ENCODE peak calls at places on chromosomes 5 and 9, in nine cellular contexts. Y is CD4-positive, alpha-beta T cell; J is iris pigment epithelial cell; D is heart right ventricle; Q is NCI-H187; C is cardiac fibroblast; B is effector memory CD8-positive, alpha-beta T cell; Z is GM13976; M is A549. P is an unnamed sample.

GRCh38 chr5:176133289-176133870 is 104.8 kb upstream of the SIMC1 start:
- DNase-seq in Y (peak), J (no peak), D (no peak), Q (no peak), C (no peak), B (no peak), Z (no peak), M (no peak), P (no peak)

GRCh38 chr5:107305999-107306398 is 364.7 kb downstream of the EFNA5 start:
- DNase-seq in Y (no peak), J (no peak), D (no peak), Q (no peak), C (no peak), B (no peak), Z (no peak), M (no peak), P (no peak)

GRCh38 chr5:148458036-148458888 is 74.5 kb downstream of the FBXO38 start:
- DNase-seq in Y (no peak), J (no peak), D (no peak), Q (no peak), C (no peak), B (no peak), Z (no peak), M (no peak), P (no peak)

GRCh38 chr9:81737871-81738507 is 48.6 kb upstream of the TLE1 start:
- DNase-seq in Y (no peak), J (peak), D (peak), Q (no peak), C (peak), B (no peak), Z (no peak), M (peak), P (peak)

GRCh38 chr9:119333507-119334229 is 35.6 kb downstream of the BRINP1 start:
- DNase-seq in Y (no peak), J (no peak), D (no peak), Q (no peak), C (no peak), B (no peak), Z (no peak), M (no peak), P (no peak)

GRCh38 chr5:65832603-65833228 is 93.7 kb upstream of the ERBIN start:
- DNase-seq in Y (no peak), J (no peak), D (no peak), Q (peak), C (no peak), B (no peak), Z (no peak), M (no peak), P (no peak)

GRCh38 chr9:111037744-111038335 is 430 bp downstream of the LPAR1 start:
- DNase-seq in Y (no peak), J (peak), D (no peak), Q (no peak), C (peak), B (no peak), Z (peak), M (peak), P (peak)

GRCh38 chr9:1173986-1174385 is 123.8 kb downstream of the DMRT2 start:
- DNase-seq in Y (no peak), J (no peak), D (no peak), Q (no peak), C (no peak), B (no peak), Z (no peak), M (no peak), P (no peak)

GRCh38 chr5:9263656-9264055 is 282.2 kb downstream of the SEMA5A start:
- DNase-seq in Y (no peak), J (no peak), D (no peak), Q (no peak), C (no peak), B (no peak), Z (no peak), M (no peak), P (no peak)

GRCh38 chr9:136799854-136800657 is 3.9 kb downstream of the CCDC183 start:
- DNase-seq in Y (peak), J (peak), D (peak), Q (peak), C (peak), B (peak), Z (peak), M (peak), P (no peak)

GRCh38 chr5:166251786-166252185 is 2039.7 kb upstream of the WWC1 start:
- DNase-seq in Y (no peak), J (no peak), D (no peak), Q (no peak), C (peak), B (no peak), Z (no peak), M (no peak), P (no peak)

GRCh38 chr9:120482424-120483186 is 97.4 kb downstream of the CDK5RAP2 start:
- DNase-seq in Y (no peak), J (no peak), D (peak), Q (no peak), C (no peak), B (no peak), Z (no peak), M (no peak), P (no peak)

GRCh38 chr9:91422832-91423711 is 560 bp downstream of the NFIL3 start:
- DNase-seq in Y (peak), J (peak), D (peak), Q (no peak), C (peak), B (peak), Z (peak), M (peak), P (peak)

GRCh38 chr9:122126340-122127333 is 32.9 kb downstream of the NDUFA8 start:
- DNase-seq in Y (no peak), J (peak), D (no peak), Q (no peak), C (no peak), B (no peak), Z (peak), M (no peak), P (no peak)

GRCh38 chr9:21995652-21996275 is 1.2 kb downstream of the CDKN2B-AS1 start:
- DNase-seq in Y (no peak), J (peak), D (peak), Q (no peak), C (peak), B (no peak), Z (peak), M (no peak), P (peak)

GRCh38 chr5:60699549-60700346 is at the start of gene DEPDC1B:
- DNase-seq in Y (peak), J (peak), D (peak), Q (peak), C (peak), B (peak), Z (peak), M (peak), P (peak)

GRCh38 chr9:32663741-32664140 is 28.3 kb upstream of the TAF1L start:
- DNase-seq in Y (no peak), J (no peak), D (no peak), Q (no peak), C (no peak), B (no peak), Z (no peak), M (no peak), P (no peak)

GRCh38 chr5:164202338-164202737 is 696.9 kb downstream of the MAT2B start:
- DNase-seq in Y (no peak), J (peak), D (no peak), Q (no peak), C (peak), B (no peak), Z (no peak), M (no peak), P (no peak)

GRCh38 chr5:65737842-65738241 is 15.8 kb downstream of the NLN start:
- DNase-seq in Y (no peak), J (no peak), D (no peak), Q (no peak), C (no peak), B (no peak), Z (no peak), M (peak), P (no peak)

GRCh38 chr9:138053996-138054752 is 176.6 kb downstream of the CACNA1B start:
- DNase-seq in Y (no peak), J (no peak), D (no peak), Q (no peak), C (no peak), B (no peak), Z (no peak), M (peak), P (peak)

GRCh38 chr9:75992480-75993206 is 102.2 kb downstream of the PCSK5 start:
- DNase-seq in Y (no peak), J (no peak), D (no peak), Q (no peak), C (no peak), B (no peak), Z (no peak), M (no peak), P (no peak)

GRCh38 chr5:125050926-125051325 is 304.5 kb upstream of the ZNF608 start:
- DNase-seq in Y (no peak), J (no peak), D (no peak), Q (no peak), C (no peak), B (no peak), Z (no peak), M (no peak), P (no peak)

GRCh38 chr5:10233505-10233904 is 16.2 kb downstream of the ATPSCKMT start:
- DNase-seq in Y (no peak), J (peak), D (no peak), Q (peak), C (peak), B (no peak), Z (no peak), M (peak), P (no peak)

GRCh38 chr9:2085719-2086515 is 70.8 kb downstream of the SMARCA2 start:
- DNase-seq in Y (no peak), J (peak), D (peak), Q (no peak), C (peak), B (no peak), Z (no peak), M (no peak), P (no peak)